ENCODE peak calls at places on chromosomes 7 and 10, in seven cellular contexts. One of them, this sample, is unnamed.

GRCh38 chr10:7606977-7607404 is 59.8 kb downstream of the ITIH5 start:
- DNase-seq in NCI-H1092: no peak
- DNase-seq in CD8-positive, alpha-beta memory T cell: no peak
- DNase-seq in M059J: no peak
- DNase-seq in AG04450: no peak
- DNase-seq in AG09309: no peak
- DNase-seq in KBM-7: no peak
- DNase-seq in this sample: no peak

GRCh38 chr10:3995302-3996210 is 210.5 kb upstream of the KLF6 start:
- DNase-seq in NCI-H1092: no peak
- DNase-seq in KBM-7: no peak
- DNase-seq in AG09309: peak
- DNase-seq in AG04450: peak
- DNase-seq in M059J: peak
- DNase-seq in CD8-positive, alpha-beta memory T cell: no peak
- DNase-seq in this sample: peak

GRCh38 chr10:108112218-108112617 is 947.7 kb upstream of the SORCS1 start:
- DNase-seq in CD8-positive, alpha-beta memory T cell: no peak
- DNase-seq in NCI-H1092: no peak
- DNase-seq in AG04450: no peak
- DNase-seq in M059J: no peak
- DNase-seq in AG09309: no peak
- DNase-seq in KBM-7: peak
- DNase-seq in this sample: no peak

GRCh38 chr7:26189000-26189539 is 11.5 kb downstream of the HNRNPA2B1 start:
- DNase-seq in KBM-7: no peak
- DNase-seq in M059J: no peak
- DNase-seq in AG09309: no peak
- DNase-seq in NCI-H1092: no peak
- DNase-seq in CD8-positive, alpha-beta memory T cell: no peak
- DNase-seq in AG04450: no peak
- DNase-seq in this sample: no peak

GRCh38 chr10:42491001-42491592 is 147.3 kb downstream of the ZNF33B start:
- DNase-seq in KBM-7: no peak
- DNase-seq in AG04450: no peak
- DNase-seq in NCI-H1092: no peak
- DNase-seq in M059J: peak
- DNase-seq in AG09309: no peak
- DNase-seq in CD8-positive, alpha-beta memory T cell: no peak
- DNase-seq in this sample: no peak

GRCh38 chr7:43648725-43649406 is 66.0 kb downstream of the STK17A start:
- DNase-seq in NCI-H1092: no peak
- DNase-seq in AG04450: peak
- DNase-seq in CD8-positive, alpha-beta memory T cell: peak
- DNase-seq in KBM-7: peak
- DNase-seq in M059J: peak
- DNase-seq in AG09309: peak
- DNase-seq in this sample: peak

GRCh38 chr10:34206602-34207268 is 608.4 kb downstream of the PARD3 start:
- DNase-seq in KBM-7: no peak
- DNase-seq in M059J: no peak
- DNase-seq in CD8-positive, alpha-beta memory T cell: no peak
- DNase-seq in AG04450: no peak
- DNase-seq in AG09309: no peak
- DNase-seq in NCI-H1092: no peak
- DNase-seq in this sample: no peak

GRCh38 chr10:84499846-84500245 is 171.5 kb downstream of the CCSER2 start:
- DNase-seq in AG09309: no peak
- DNase-seq in NCI-H1092: no peak
- DNase-seq in KBM-7: peak
- DNase-seq in AG04450: no peak
- DNase-seq in M059J: no peak
- DNase-seq in CD8-positive, alpha-beta memory T cell: no peak
- DNase-seq in this sample: no peak

GRCh38 chr10:119189811-119190282 is 11.2 kb upstream of the PRDX3 start:
- DNase-seq in KBM-7: peak
- DNase-seq in AG09309: no peak
- DNase-seq in CD8-positive, alpha-beta memory T cell: no peak
- DNase-seq in NCI-H1092: no peak
- DNase-seq in AG04450: no peak
- DNase-seq in M059J: peak
- DNase-seq in this sample: no peak

GRCh38 chr10:123633636-123634035 is 32.5 kb upstream of the GPR26 start:
- DNase-seq in M059J: no peak
- DNase-seq in CD8-positive, alpha-beta memory T cell: no peak
- DNase-seq in AG04450: no peak
- DNase-seq in KBM-7: no peak
- DNase-seq in NCI-H1092: no peak
- DNase-seq in AG09309: no peak
- DNase-seq in this sample: no peak

GRCh38 chr7:537911-538634 is 18.4 kb upstream of the PDGFA start:
- DNase-seq in AG04450: peak
- DNase-seq in AG09309: peak
- DNase-seq in NCI-H1092: no peak
- DNase-seq in KBM-7: no peak
- DNase-seq in CD8-positive, alpha-beta memory T cell: no peak
- DNase-seq in M059J: peak
- DNase-seq in this sample: peak

GRCh38 chr7:98398567-98399372 is 2.1 kb downstream of the BAIAP2L1 start:
- DNase-seq in CD8-positive, alpha-beta memory T cell: no peak
- DNase-seq in M059J: no peak
- DNase-seq in NCI-H1092: no peak
- DNase-seq in KBM-7: peak
- DNase-seq in AG09309: no peak
- DNase-seq in AG04450: no peak
- DNase-seq in this sample: no peak

This sample was measured in GM04503.